ENCODE peak calls at places on chromosomes 6 and 20, in six cellular contexts. E, T, W, M, J and B are unnamed samples.

GRCh38 chr6:162690158-162690557 is 37.4 kb downstream of the PRKN start:
- DNase-seq in T (no peak), J (no peak), W (no peak), E (no peak), M (no peak), B (no peak)

GRCh38 chr20:38757145-38757800 is 9.0 kb downstream of the ACTR5 start:
- DNase-seq in M (no peak), T (no peak), W (no peak), E (no peak), J (no peak), B (no peak)

GRCh38 chr6:134103004-134103403 is 50.6 kb upstream of the SLC2A12 start:
- DNase-seq in M (no peak), E (no peak), J (no peak), T (no peak), W (no peak), B (no peak)

GRCh38 chr6:11851405-11851804 is 72.8 kb upstream of the ADTRP start:
- DNase-seq in T (no peak), W (no peak), J (no peak), M (peak; percentile 21), E (peak; percentile 91), B (no peak)

GRCh38 chr20:62643521-62644043 is 1.3 kb downstream of the SLCO4A1 start:
- DNase-seq in E (no peak), T (no peak), M (no peak), J (no peak), W (no peak), B (no peak)

GRCh38 chr6:50712291-50712690 is 1.0 kb upstream of the TFAP2D start:
- DNase-seq in E (no peak), W (no peak), T (no peak), J (no peak), M (no peak), B (no peak)

GRCh38 chr6:41638002-41638800 is at the start of gene MDFI:
- DNase-seq in T (no peak), W (no peak), M (no peak), E (no peak), J (no peak), B (no peak)

GRCh38 chr20:58719971-58720371 is 27.4 kb downstream of the NPEPL1 start:
- DNase-seq in J (no peak), W (no peak), T (no peak), M (no peak), E (no peak), B (no peak)

GRCh38 chr6:53103993-53104675 is 38.9 kb downstream of the FBXO9 start:
- DNase-seq in E (peak; percentile 25), J (no peak), M (no peak), W (peak; percentile 34), T (no peak), B (peak; percentile 34)

GRCh38 chr6:129701721-129702455 is 8.1 kb downstream of the ARHGAP18 start:
- DNase-seq in J (no peak), W (no peak), T (no peak), M (no peak), E (peak; percentile 73), B (no peak)